ENCODE peak calls at places on chromosomes 6 and 20, in eight cellular contexts. Z is RWPE2, Q is right cardiac atrium, U is lower lobe of right lung, C is tibial nerve, B is adrenal gland, D is heart right ventricle, M is GM12878. G is an unnamed sample. For H3K27me3, the result is how much of the 10 kb centered on the place peaks cover.

GRCh38 chr6:7243188-7243942 is 69.6 kb downstream of the SSR1 start:
- DNase-seq in Z (no peak), Q (no peak), U (peak), C (peak), B (peak), D (peak), M (no peak), G (peak)

GRCh38 chr20:64222273-64222672 is 33.3 kb upstream of the PCMTD2 start:
- DNase-seq in Z (peak), Q (peak), U (no peak), C (no peak), B (peak), D (no peak), M (no peak), G (no peak)

GRCh38 chr6:18155273-18155863 is at the start of gene KDM1B:
- DNase-seq in Z (peak), Q (peak), U (peak), C (peak), B (no peak), D (peak), M (peak), G (peak)

GRCh38 chr6:47484616-47485015 is 7.0 kb downstream of the CD2AP start:
- DNase-seq in Z (no peak), Q (no peak), U (no peak), C (no peak), B (no peak), D (no peak), M (no peak), G (no peak)

GRCh38 chr20:61387204-61387958 is 135.3 kb downstream of the CDH4 start:
- DNase-seq in Z (peak), Q (peak), U (no peak), C (no peak), B (peak), D (no peak), M (no peak), G (peak)

GRCh38 chr20:14337400-14338171 is at the start of gene FLRT3:
- DNase-seq in Z (peak), Q (peak), U (peak), C (peak), B (peak), D (peak), M (peak), G (peak)

GRCh38 chr20:46102940-46103339 is 13.2 kb upstream of the NCOA5 start:
- DNase-seq in Z (no peak), Q (no peak), U (no peak), C (no peak), B (no peak), D (no peak), M (no peak), G (no peak)

GRCh38 chr20:33732166-33732970 is 572 bp downstream of the ZNF341 start:
- DNase-seq in Z (peak), Q (peak), U (peak), C (peak), B (peak), D (peak), M (peak), G (peak)

GRCh38 chr6:79946242-79946641 is 1.1 kb downstream of the ELOVL4 start:
- DNase-seq in Z (no peak), Q (no peak), U (no peak), C (no peak), B (no peak), D (no peak), M (no peak), G (peak)

GRCh38 chr20:57614490-57615471 is 5.4 kb downstream of the ZBP1 start:
- DNase-seq in Z (peak), Q (no peak), U (no peak), C (no peak), B (no peak), D (no peak), M (no peak), G (no peak)

GRCh38 chr6:158567871-158568401 is 8.0 kb downstream of the TMEM181 start:
- DNase-seq in Z (no peak), Q (no peak), U (no peak), C (no peak), B (no peak), D (no peak), M (no peak), G (no peak)

GRCh38 chr20:37968726-37969401 is 64.4 kb downstream of the TTI1 start:
- DNase-seq in Z (peak), Q (no peak), U (no peak), C (no peak), B (no peak), D (no peak), M (no peak), G (peak)

GRCh38 chr20:11409526-11409925 is 508.2 kb upstream of the BTBD3 start:
- DNase-seq in Z (no peak), Q (no peak), U (no peak), C (no peak), B (no peak), D (no peak), M (no peak), G (no peak)

GRCh38 chr6:40722553-40723258 is 135.5 kb upstream of the LRFN2 start:
- DNase-seq in Z (no peak), Q (no peak), U (no peak), C (no peak), B (no peak), D (no peak), M (no peak), G (no peak)

GRCh38 chr6:14165091-14165490 is 47.5 kb downstream of the CD83 start:
- DNase-seq in Z (no peak), Q (no peak), U (no peak), C (no peak), B (no peak), D (no peak), M (no peak), G (no peak)

GRCh38 chr6:27592481-27593199 is 119.7 kb upstream of the ZNF184 start:
- DNase-seq in Z (no peak), Q (no peak), U (no peak), C (no peak), B (no peak), D (no peak), M (peak), G (peak)

DNA sequence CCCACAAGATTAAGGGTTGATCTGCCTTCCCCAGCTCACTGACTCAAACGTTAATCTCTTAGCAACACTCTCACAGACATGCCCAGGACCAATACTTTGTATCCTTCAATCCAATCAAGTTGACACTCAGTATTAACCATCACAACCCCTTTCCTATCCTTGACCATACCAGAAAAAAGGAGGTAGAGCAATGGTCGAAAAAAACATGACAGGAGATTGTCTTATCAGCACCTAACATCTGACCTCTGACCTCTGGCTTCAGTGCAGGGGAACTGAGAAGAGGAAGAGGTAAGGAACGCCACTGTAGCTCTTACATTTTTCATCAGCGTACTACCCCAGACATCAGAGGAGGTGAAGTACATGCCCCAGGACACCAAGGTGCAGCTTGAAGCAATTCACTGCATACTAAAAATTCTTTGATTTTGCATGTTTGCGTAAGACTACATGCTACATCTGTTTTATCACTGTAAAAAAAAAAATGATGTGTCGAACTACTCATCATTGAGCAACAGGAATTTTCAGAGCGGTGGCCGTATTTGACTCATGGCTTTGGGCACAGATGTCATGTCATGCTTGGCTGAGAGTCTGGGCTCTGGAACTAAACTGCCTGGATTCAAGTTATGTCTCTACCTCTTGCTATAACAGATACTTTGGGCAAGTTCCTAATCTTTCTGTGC is 188.0 kb upstream of the TAB2 start:
- DNase-seq in Z (no peak), Q (peak), U (no peak), C (peak), B (peak), D (no peak), M (no peak), G (no peak)
- H3K27ac ChIP-seq in Z (no peak), Q (no peak), U (no peak), C (no peak), B (no peak), D (no peak), M (no peak), G (no peak)

DNA sequence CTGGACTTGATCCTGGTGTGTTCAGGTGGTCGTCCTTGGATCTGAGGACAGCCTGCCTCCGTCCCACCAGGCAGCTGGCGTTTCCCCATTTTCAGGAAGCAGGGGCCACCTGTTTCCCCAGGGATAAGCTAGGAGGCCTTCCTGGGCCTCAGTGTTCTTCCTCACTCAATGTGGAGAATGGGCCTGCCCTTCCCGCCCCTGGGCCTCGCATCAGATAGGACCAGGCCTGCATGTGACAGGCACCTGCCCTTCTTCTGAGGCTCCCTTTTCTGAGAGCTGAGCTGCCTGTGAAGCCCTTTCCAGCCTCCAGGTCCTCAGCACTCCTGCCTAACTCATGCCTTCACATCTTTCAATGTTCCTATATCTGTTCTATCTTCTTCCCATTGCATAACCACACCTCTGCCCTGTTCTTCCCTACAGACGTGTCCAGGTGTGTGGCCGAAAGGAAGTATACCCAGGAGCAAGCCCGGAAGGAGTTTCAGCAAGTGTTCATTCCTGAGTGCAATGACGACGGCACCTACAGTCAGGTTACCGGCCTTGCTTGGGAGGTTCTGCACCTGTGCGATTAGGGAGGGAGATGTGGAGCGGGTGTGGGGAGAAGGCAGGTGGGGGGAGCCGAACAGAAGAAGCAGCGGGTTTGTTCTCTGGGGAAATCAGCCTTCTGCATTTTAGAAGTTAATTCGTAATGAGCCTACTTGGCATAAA is 85.1 kb downstream of the SMOC2 start:
- DNase-seq in Z (no peak), Q (no peak), U (no peak), C (no peak), B (no peak), D (no peak), M (no peak), G (no peak)
- H3K4me3 ChIP-seq in Z (no peak), Q (no peak), U (no peak), C (no peak), B (no peak), D (no peak), M (no peak), G (no peak)

DNA sequence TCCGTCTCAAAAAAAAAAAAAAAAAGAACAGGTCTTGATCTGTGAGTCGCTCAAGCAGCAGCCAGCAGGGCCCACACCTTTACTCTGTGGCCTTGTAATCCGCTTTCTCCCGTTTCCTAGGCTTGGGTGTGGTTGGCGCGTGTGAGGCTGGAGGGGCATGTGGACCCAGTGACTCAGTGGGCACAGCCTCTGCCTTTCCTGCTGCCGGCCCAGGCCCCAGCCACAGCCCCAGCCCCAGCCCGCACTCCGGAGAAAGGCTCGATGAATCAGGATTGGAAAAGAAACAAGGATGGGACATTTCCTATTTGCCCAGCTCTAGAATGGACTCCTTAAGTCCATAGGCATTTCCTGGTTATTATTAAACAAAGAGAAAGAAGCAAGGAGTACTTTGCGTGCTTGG is 4.3 kb downstream of the BHLHE23 start:
- DNase-seq in Z (no peak), Q (peak), U (no peak), C (no peak), B (no peak), D (no peak), M (no peak), G (no peak)
- H3K27me3 ChIP-seq in Z (half or more), Q (under half), U (half or more), C (under half), B (half or more), D (half or more), M (under half), G (under half)

DNA sequence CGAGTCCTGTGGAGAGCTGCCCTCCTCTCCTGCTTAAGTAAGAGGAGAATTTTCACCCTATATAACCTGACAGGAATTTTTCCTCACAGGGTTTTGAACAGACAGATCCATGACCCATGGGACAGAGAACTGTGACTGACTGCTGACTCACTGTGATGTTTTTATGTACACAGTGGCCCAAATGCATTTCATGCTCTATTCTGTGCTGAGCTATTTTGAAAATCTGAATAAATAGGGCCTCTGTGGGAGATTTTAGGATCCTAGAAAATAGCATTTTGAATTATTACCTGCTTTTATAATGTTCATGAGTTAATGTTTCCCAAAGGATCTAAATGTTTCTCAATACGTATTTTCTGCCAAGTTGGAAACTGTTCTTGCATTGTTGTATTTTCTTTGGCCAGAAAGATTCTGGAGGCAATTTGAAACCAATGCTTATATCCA is 577.4 kb downstream of the HTR1B start:
- DNase-seq in Z (no peak), Q (no peak), U (no peak), C (no peak), B (no peak), D (no peak), M (no peak), G (no peak)
- H3K27ac ChIP-seq in Z (no peak), Q (no peak), U (no peak), C (peak), B (no peak), D (no peak), M (no peak), G (peak)

GRCh38 chr20:43188861-43189613 is 669 bp downstream of the PTPRT start:
- DNase-seq in Z (no peak), Q (no peak), U (no peak), C (no peak), B (no peak), D (no peak), M (no peak), G (no peak)
- H3K4me3 ChIP-seq in Z (no peak), Q (peak), U (peak), C (no peak), B (no peak), D (no peak), M (no peak), G (no peak)

G was measured in SJCRH30.